ENCODE peak calls at places on chromosomes 1 and 21, in seven cellular contexts. O, V, T, Q, N, K and B are unnamed samples.

GRCh38 chr1:32779242-32779641 is 37.9 kb downstream of the YARS1 start:
- DNase-seq in N (no peak), K (no peak), T (no peak), Q (no peak), V (no peak), O (no peak), B (no peak)

GRCh38 chr1:26112407-26112775 is 767 bp downstream of the PDIK1L start:
- DNase-seq in N (no peak), K (no peak), T (no peak), Q (no peak), O (no peak), V (no peak), B (no peak)

GRCh38 chr1:44072204-44072603 is 40.9 kb upstream of the SLC6A9 start:
- DNase-seq in O (no peak), T (no peak), N (no peak), Q (no peak), V (no peak), K (no peak), B (peak; percentile 69)

GRCh38 chr1:240193699-240194098 is 102.0 kb downstream of the FMN2 start:
- DNase-seq in T (no peak), K (no peak), O (no peak), V (no peak), Q (no peak), N (no peak), B (peak; percentile 10)

GRCh38 chr1:62487956-62488355 is 51.1 kb downstream of the USP1 start:
- DNase-seq in K (no peak), V (no peak), Q (no peak), N (no peak), O (no peak), T (no peak), B (no peak)

GRCh38 chr1:174258148-174258550 is 98.8 kb downstream of the RABGAP1L start:
- DNase-seq in N (no peak), Q (no peak), V (peak; percentile 21), K (no peak), T (peak; percentile 45), O (peak; percentile 23), B (peak; percentile 24)

GRCh38 chr1:87428883-87429282 is 100.2 kb downstream of the LMO4 start:
- DNase-seq in V (no peak), Q (no peak), N (no peak), O (no peak), K (no peak), T (no peak), B (no peak)

GRCh38 chr1:15617874-15618684 is 821 bp downstream of the DDI2 start:
- DNase-seq in V (peak; percentile 33), K (peak; percentile 62), Q (peak; percentile 37), T (peak; percentile 22), O (no peak), N (peak; percentile 53), B (peak; percentile 35)

GRCh38 chr1:184890539-184890973 is 83.8 kb downstream of the NIBAN1 start:
- DNase-seq in V (peak; percentile 3), Q (no peak), O (peak; percentile 45), K (no peak), T (peak; percentile 78), N (no peak), B (no peak)

GRCh38 chr1:106435269-106435668 is 621.2 kb upstream of the PRMT6 start:
- DNase-seq in O (no peak), T (no peak), Q (no peak), K (no peak), V (no peak), N (no peak), B (no peak)

GRCh38 chr1:240413732-240414131 is 198.2 kb downstream of the GREM2 start:
- DNase-seq in T (no peak), O (no peak), V (no peak), K (no peak), N (no peak), Q (no peak), B (no peak)

GRCh38 chr1:113684153-113684541 is 75.1 kb downstream of the PHTF1 start:
- DNase-seq in K (peak; percentile 56), V (no peak), T (no peak), N (no peak), O (no peak), Q (no peak), B (peak; percentile 43)

GRCh38 chr1:168535536-168535935 is 8.3 kb downstream of the XCL2 start:
- DNase-seq in V (peak; percentile 58), O (peak; percentile 40), Q (no peak), N (peak; percentile 27), T (peak; percentile 57), K (no peak), B (no peak)

GRCh38 chr1:15429701-15430149 is 8.5 kb upstream of the CTRC start:
- DNase-seq in N (no peak), O (no peak), K (no peak), T (no peak), Q (no peak), V (no peak), B (peak; percentile 72)

GRCh38 chr1:197027359-197027758 is 39.7 kb downstream of the F13B start:
- DNase-seq in V (no peak), N (no peak), K (no peak), Q (no peak), O (no peak), T (no peak), B (no peak)

GRCh38 chr1:80633947-80634710 is 1166.6 kb upstream of the ADGRL2 start:
- DNase-seq in O (no peak), Q (no peak), V (no peak), T (no peak), K (no peak), N (no peak), B (no peak)

GRCh38 chr1:231385118-231385748 is 36.9 kb downstream of the EGLN1 start:
- DNase-seq in V (no peak), T (no peak), Q (no peak), N (no peak), K (no peak), O (no peak), B (no peak)

GRCh38 chr1:1461721-1462317 is 9.7 kb upstream of the ATAD3B start:
- DNase-seq in Q (no peak), K (no peak), T (no peak), V (no peak), O (no peak), N (no peak), B (no peak)

GRCh38 chr1:93616221-93616995 is 65.2 kb downstream of the BCAR3 start:
- DNase-seq in N (no peak), T (no peak), Q (no peak), V (no peak), K (no peak), O (no peak), B (no peak)

GRCh38 chr1:47688631-47689296 is 250.9 kb downstream of the FOXD2 start:
- DNase-seq in Q (no peak), K (no peak), V (no peak), T (no peak), N (no peak), O (no peak), B (no peak)

GRCh38 chr21:34673006-34673405 is 4.2 kb downstream of the CLIC6 start:
- DNase-seq in K (no peak), N (no peak), T (no peak), V (no peak), Q (no peak), O (no peak), B (no peak)

GRCh38 chr1:65065535-65066378 is 82.2 kb upstream of the AK4 start:
- DNase-seq in T (no peak), O (no peak), V (no peak), N (no peak), Q (no peak), K (peak; percentile 55), B (peak; percentile 20)

GRCh38 chr1:244439391-244440032 is 12.2 kb downstream of the ADSS2 start:
- DNase-seq in K (no peak), Q (no peak), O (no peak), T (no peak), V (no peak), N (no peak), B (no peak)

GRCh38 chr1:216750031-216750627 is 26.9 kb upstream of the ESRRG start:
- DNase-seq in T (no peak), Q (no peak), N (no peak), O (no peak), V (no peak), K (no peak), B (peak; percentile 5)

GRCh38 chr1:164765557-164765956 is 206.6 kb downstream of the PBX1 start:
- DNase-seq in O (no peak), V (no peak), N (no peak), K (no peak), T (no peak), Q (no peak), B (peak; percentile 59)

GRCh38 chr1:241215203-241215602 is 141.8 kb downstream of the RGS7 start:
- DNase-seq in T (no peak), N (no peak), K (no peak), O (no peak), V (no peak), Q (no peak), B (no peak)

GRCh38 chr1:154749078-154749760 is 120.9 kb downstream of the KCNN3 start:
- DNase-seq in Q (no peak), T (no peak), K (no peak), O (no peak), V (no peak), N (no peak), B (no peak)

GRCh38 chr21:18617291-18617690 is 213.7 kb upstream of the TMPRSS15 start:
- DNase-seq in Q (no peak), T (no peak), V (no peak), N (no peak), K (no peak), O (no peak), B (no peak)

GRCh38 chr1:46401964-46402626 is 8.0 kb downstream of the FAAH start:
- DNase-seq in N (no peak), O (no peak), T (no peak), K (peak; percentile 90), Q (no peak), V (no peak), B (peak; percentile 91)